ENCODE peak calls at places on chromosomes 13 and 19, in five cellular contexts. N, L, E, O and V are unnamed samples.

GRCh38 chr13:44857061-44857460 is 132.2 kb downstream of the NUFIP1 start:
- DNase-seq in N (no peak), L (no peak), E (no peak), O (no peak), V (no peak)

GRCh38 chr13:69681722-69682121 is 425.9 kb upstream of the ATXN8OS start:
- DNase-seq in N (no peak), L (no peak), E (no peak), O (no peak), V (no peak)

GRCh38 chr13:107250626-107251025 is 682.7 kb upstream of the ARGLU1 start:
- DNase-seq in N (no peak), L (no peak), E (no peak), O (no peak), V (no peak)

GRCh38 chr13:30081331-30081730 is 226.0 kb downstream of the KATNAL1 start:
- DNase-seq in N (no peak), L (no peak), E (no peak), O (no peak), V (no peak)

GRCh38 chr19:23795462-23795861 is 36.8 kb upstream of the ZNF681 start:
- DNase-seq in N (no peak), L (no peak), E (no peak), O (no peak), V (no peak)

GRCh38 chr13:58953638-58954037 is 1210.1 kb downstream of the DIAPH3 start:
- DNase-seq in N (no peak), L (no peak), E (no peak), O (no peak), V (peak; percentile 44)

GRCh38 chr13:51905787-51906186 is 44.0 kb downstream of the CCDC70 start:
- DNase-seq in N (no peak), L (no peak), E (no peak), O (no peak), V (no peak)

GRCh38 chr13:113607477-113608245 is 23.1 kb downstream of the TFDP1 start:
- DNase-seq in N (peak; percentile 35), L (no peak), E (no peak), O (no peak), V (no peak)

GRCh38 chr19:51094696-51095279 is 12.1 kb upstream of the KLK14 start:
- DNase-seq in N (no peak), L (no peak), E (no peak), O (peak; percentile 49), V (no peak)

GRCh38 chr13:40120781-40121180 is 465.3 kb downstream of the COG6 start:
- DNase-seq in N (no peak), L (no peak), E (no peak), O (no peak), V (no peak)

GRCh38 chr19:41276231-41276630 is 12.1 kb downstream of the HNRNPUL1 start:
- DNase-seq in N (no peak), L (no peak), E (no peak), O (no peak), V (no peak)

GRCh38 chr19:32861596-32861995 is 8.0 kb downstream of the SLC7A9 start:
- DNase-seq in N (no peak), L (no peak), E (no peak), O (no peak), V (no peak)

GRCh38 chr19:5775668-5776309 is 8.8 kb downstream of the PRR22 start:
- DNase-seq in N (no peak), L (no peak), E (no peak), O (no peak), V (no peak)

GRCh38 chr13:47976325-47976724 is 24.7 kb downstream of the SUCLA2 start:
- DNase-seq in N (no peak), L (no peak), E (no peak), O (no peak), V (no peak)

GRCh38 chr19:13010038-13010991 is 15.0 kb downstream of the NFIX start:
- DNase-seq in N (no peak), L (no peak), E (no peak), O (peak; percentile 65), V (no peak)

GRCh38 chr19:16325161-16325527 is 518 bp downstream of the KLF2 start:
- DNase-seq in N (peak; percentile 55), L (no peak), E (no peak), O (no peak), V (no peak)

GRCh38 chr13:39159393-39159792 is 121.1 kb downstream of the NHLRC3 start:
- DNase-seq in N (no peak), L (no peak), E (no peak), O (no peak), V (no peak)

GRCh38 chr19:3785938-3786824 is at the start of gene MATK:
- DNase-seq in N (no peak), L (no peak), E (no peak), O (no peak), V (no peak)

GRCh38 chr13:75787249-75787940 is 151.3 kb downstream of the LMO7 start:
- DNase-seq in N (no peak), L (no peak), E (no peak), O (no peak), V (no peak)

GRCh38 chr13:76758738-76759137 is 127.5 kb downstream of the KCTD12 start:
- DNase-seq in N (no peak), L (no peak), E (no peak), O (no peak), V (no peak)

GRCh38 chr13:25051065-25051464 is 44.9 kb upstream of the PABPC3 start:
- DNase-seq in N (no peak), L (no peak), E (no peak), O (no peak), V (no peak)

GRCh38 chr13:25042141-25042540 is 53.8 kb upstream of the PABPC3 start:
- DNase-seq in N (no peak), L (no peak), E (no peak), O (no peak), V (no peak)

GRCh38 chr13:25044071-25044470 is 51.9 kb upstream of the PABPC3 start:
- DNase-seq in N (no peak), L (no peak), E (no peak), O (no peak), V (no peak)

GRCh38 chr13:25046985-25047660 is 48.8 kb upstream of the PABPC3 start:
- DNase-seq in N (no peak), L (no peak), E (no peak), O (no peak), V (no peak)

DNA sequence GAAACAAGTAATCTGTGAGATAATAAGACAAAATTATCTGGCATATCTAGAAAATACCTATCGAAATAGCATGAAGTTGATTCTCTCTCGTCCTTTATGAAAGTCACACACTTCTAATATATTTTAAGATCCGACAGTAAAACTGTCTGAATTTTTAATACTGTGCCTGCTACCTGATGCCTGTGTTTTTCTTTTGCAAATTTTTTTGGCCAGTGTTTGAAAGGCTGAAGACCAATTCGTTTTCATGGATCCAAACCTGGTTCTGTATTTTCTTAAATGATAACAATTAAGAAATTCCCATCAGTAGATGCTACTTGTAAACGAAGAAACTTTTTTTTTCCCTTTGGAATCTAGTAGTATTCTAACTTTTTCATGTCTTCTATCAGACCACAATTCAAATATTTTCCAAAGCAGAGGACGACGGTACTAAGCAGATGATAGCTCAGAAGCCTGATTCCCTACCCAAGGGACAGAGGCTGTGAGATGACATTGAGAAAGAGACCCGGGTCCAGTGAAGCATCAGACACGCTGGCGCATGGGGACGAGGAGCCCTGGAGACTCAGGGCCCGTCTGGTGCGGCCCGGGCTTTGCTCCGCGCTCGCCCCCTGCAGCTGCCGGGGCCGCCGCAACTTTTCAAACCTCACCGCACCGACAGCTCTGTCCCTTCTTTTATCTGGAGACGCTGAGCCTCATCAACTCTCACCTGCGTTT is 49.5 kb upstream of the PABPC3 start:
- DNase-seq in N (no peak), L (no peak), E (no peak), O (no peak), V (no peak)
- H3K4me3 ChIP-seq in N (no peak overlapping the region), L (no peak overlapping the region), E (no peak overlapping the region), O (no peak overlapping the region), V (peak overlapping the region; percentile 45)

GRCh38 chr19:49150944-49151243 is 4.3 kb downstream of the HRC start:
- DNase-seq in N (no peak), L (no peak), E (no peak), O (no peak), V (no peak)

GRCh38 chr19:49152218-49152550 is 3.0 kb downstream of the HRC start:
- DNase-seq in N (no peak), L (no peak), E (no peak), O (no peak), V (no peak)

GRCh38 chr19:49153167-49153809 is 1.9 kb downstream of the HRC start:
- DNase-seq in N (no peak), L (no peak), E (no peak), O (no peak), V (no peak)

GRCh38 chr19:49150106-49150943 is 4.9 kb downstream of the HRC start:
- DNase-seq in N (peak; percentile 76), L (peak; percentile 80), E (no peak), O (peak; percentile 77), V (no peak)

GRCh38 chr19:49151339-49152217 is 3.6 kb downstream of the HRC start:
- DNase-seq in N (peak; percentile 87), L (peak; percentile 94), E (peak; percentile 70), O (peak; percentile 62), V (no peak)
- H3K4me3 ChIP-seq in N (no peak overlapping the region), L (peak overlapping the region; percentile 86), E (peak overlapping the region; percentile 99), O (no peak overlapping the region), V (no peak overlapping the region)

GRCh38 chr19:39558623-39559117 is 18.7 kb upstream of the EID2 start:
- DNase-seq in N (no peak), L (no peak), E (no peak), O (no peak), V (no peak)

GRCh38 chr19:39555883-39556282 is 15.9 kb upstream of the EID2 start:
- DNase-seq in N (no peak), L (no peak), E (no peak), O (no peak), V (no peak)

GRCh38 chr19:39553082-39553652 is 13.2 kb upstream of the EID2 start:
- DNase-seq in N (no peak), L (no peak), E (no peak), O (no peak), V (no peak)

GRCh38 chr19:39554701-39555311 is 14.8 kb upstream of the EID2 start:
- DNase-seq in N (no peak), L (no peak), E (no peak), O (no peak), V (no peak)

DNA sequence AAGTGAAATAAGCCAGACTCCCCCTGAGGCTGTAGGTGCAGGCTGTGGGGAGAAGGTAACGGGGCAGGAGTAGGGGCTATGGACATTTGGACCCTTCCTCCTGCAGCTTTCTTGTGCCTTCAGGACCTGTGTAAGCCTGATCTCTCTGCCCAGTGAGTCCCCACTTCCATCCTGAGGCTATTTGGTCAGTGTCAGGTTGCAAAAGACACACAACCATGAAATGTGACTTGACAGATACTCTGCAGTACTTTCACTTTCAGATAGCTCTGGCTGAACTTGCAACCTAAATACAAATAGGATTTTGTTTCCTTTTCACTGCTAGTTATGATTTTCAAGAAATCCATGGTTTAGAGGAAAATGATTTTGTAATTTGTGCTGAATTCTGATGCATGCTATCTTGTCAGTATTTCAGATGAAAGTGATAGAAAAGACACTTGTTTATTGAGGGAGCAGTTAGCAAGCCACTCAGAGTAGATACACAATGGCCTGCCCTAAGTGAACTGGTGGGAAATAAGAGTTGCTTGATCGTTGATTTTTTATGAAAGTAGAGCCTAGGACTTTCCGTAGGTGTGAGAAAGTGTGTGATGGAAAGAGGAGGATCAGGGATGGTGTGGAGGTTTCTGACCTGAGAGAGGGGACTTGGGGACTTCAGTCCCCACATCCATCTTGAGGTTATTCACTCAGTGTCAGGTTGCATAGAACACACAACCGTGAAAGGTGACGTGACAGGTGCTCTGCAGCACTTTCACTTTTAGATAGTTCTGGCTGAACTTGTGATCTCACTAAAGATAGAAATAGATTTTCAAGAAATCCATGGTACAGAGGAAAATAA is 18.0 kb upstream of the EID2 start:
- DNase-seq in N (no peak), L (no peak), E (no peak), O (no peak), V (no peak)
- H3K4me3 ChIP-seq in N (no peak overlapping the region), L (no peak overlapping the region), E (no peak overlapping the region), O (no peak overlapping the region), V (no peak overlapping the region)

GRCh38 chr13:54591540-54591939 is 1562.9 kb downstream of the OLFM4 start:
- DNase-seq in N (no peak), L (no peak), E (no peak), O (no peak), V (no peak)
- H3K4me3 ChIP-seq in N (no peak overlapping the region), L (no peak overlapping the region), E (no peak overlapping the region), O (no peak overlapping the region), V (no peak overlapping the region)